ENCODE peak calls at places on chromosomes 7 and 10, in seven cellular contexts. C is HCT116, R is K562, N is H1, V is GM12878, Y is SK-N-SH, L is HepG2. B is an unnamed sample.

GRCh38 chr10:101570764-101571572 is 17.1 kb downstream of the POLL start:
- DNase-seq in C (no peak), N (no peak), R (no peak), L (no peak), V (no peak), Y (peak; percentile 56), B (no peak)

GRCh38 chr7:158944950-158945349 is 88.6 kb downstream of the DYNC2I1 start:
- DNase-seq in L (no peak), Y (no peak), R (no peak), V (no peak), C (no peak), N (no peak), B (no peak)

GRCh38 chr10:60397792-60398191 is 8.1 kb upstream of the ANK3 start:
- DNase-seq in N (no peak), R (no peak), V (no peak), Y (no peak), C (no peak), L (no peak), B (no peak)

GRCh38 chr7:22849158-22849557 is 26.5 kb upstream of the TOMM7 start:
- DNase-seq in N (no peak), L (no peak), C (no peak), Y (no peak), R (no peak), V (no peak), B (no peak)

GRCh38 chr10:102834143-102834542 is 3.1 kb downstream of the CYP17A1 start:
- DNase-seq in N (no peak), Y (no peak), L (no peak), C (no peak), R (peak; percentile 57), V (no peak), B (no peak)

GRCh38 chr10:45443101-45444009 is 69.3 kb downstream of the ALOX5 start:
- DNase-seq in Y (no peak), R (no peak), C (no peak), L (no peak), V (no peak), N (no peak), B (no peak)

GRCh38 chr10:30351502-30351901 is 2.4 kb upstream of the MTPAP start:
- DNase-seq in V (no peak), N (no peak), Y (no peak), L (no peak), C (no peak), R (no peak), B (no peak)

GRCh38 chr7:122546496-122546895 is 152.4 kb downstream of the RNF133 start:
- DNase-seq in L (no peak), V (no peak), Y (no peak), C (no peak), R (no peak), N (no peak), B (no peak)

GRCh38 chr7:93011351-93012294 is 106.2 kb downstream of the SAMD9 start:
- DNase-seq in V (no peak), Y (no peak), R (no peak), L (no peak), C (no peak), N (no peak), B (no peak)

GRCh38 chr10:97059006-97059871 is 126.5 kb downstream of the SLIT1 start:
- DNase-seq in V (no peak), Y (peak; percentile 54), R (no peak), C (no peak), L (no peak), N (no peak), B (no peak)

GRCh38 chr7:4738711-4739527 is 36.5 kb upstream of the AP5Z1 start:
- DNase-seq in N (no peak), L (peak; percentile 77), R (peak; percentile 92), V (no peak), C (peak; percentile 73), Y (peak; percentile 87), B (no peak)

GRCh38 chr7:16399265-16399801 is 22.0 kb downstream of the CRPPA start:
- DNase-seq in R (no peak), L (no peak), Y (no peak), N (no peak), V (no peak), C (no peak), B (no peak)

GRCh38 chr7:38129579-38129978 is 48.5 kb upstream of the STARD3NL start:
- DNase-seq in Y (no peak), C (no peak), L (no peak), R (no peak), V (no peak), N (no peak), B (no peak)

GRCh38 chr7:78734626-78735025 is 718.8 kb downstream of the MAGI2 start:
- DNase-seq in V (peak; percentile 1), C (no peak), R (no peak), L (no peak), N (no peak), Y (no peak), B (no peak)

GRCh38 chr10:48249004-48249762 is 25.3 kb downstream of the FRMPD2 start:
- DNase-seq in C (no peak), L (no peak), R (no peak), V (no peak), N (no peak), Y (no peak), B (no peak)

GRCh38 chr7:29606287-29606721 is 42.7 kb downstream of the PRR15 start:
- DNase-seq in R (peak; percentile 43), N (no peak), Y (peak; percentile 39), V (no peak), L (peak; percentile 64), C (no peak), B (no peak)

GRCh38 chr10:33484787-33485186 is 150.3 kb upstream of the NRP1 start:
- DNase-seq in V (no peak), R (no peak), L (no peak), N (no peak), C (no peak), Y (no peak), B (no peak)

GRCh38 chr7:130649004-130649790 is 19.4 kb downstream of the COPG2 start:
- DNase-seq in V (peak; percentile 63), N (no peak), C (peak; percentile 68), L (no peak), R (no peak), Y (no peak), B (no peak)

GRCh38 chr10:122878799-122879338 is 512 bp downstream of the FAM24B start:
- DNase-seq in R (no peak), L (peak; percentile 25), Y (peak; percentile 21), C (no peak), V (no peak), N (no peak), B (no peak)

GRCh38 chr10:117429644-117430043 is 54.4 kb upstream of the PDZD8 start:
- DNase-seq in V (no peak), Y (no peak), N (no peak), L (no peak), R (no peak), C (no peak), B (no peak)

DNA sequence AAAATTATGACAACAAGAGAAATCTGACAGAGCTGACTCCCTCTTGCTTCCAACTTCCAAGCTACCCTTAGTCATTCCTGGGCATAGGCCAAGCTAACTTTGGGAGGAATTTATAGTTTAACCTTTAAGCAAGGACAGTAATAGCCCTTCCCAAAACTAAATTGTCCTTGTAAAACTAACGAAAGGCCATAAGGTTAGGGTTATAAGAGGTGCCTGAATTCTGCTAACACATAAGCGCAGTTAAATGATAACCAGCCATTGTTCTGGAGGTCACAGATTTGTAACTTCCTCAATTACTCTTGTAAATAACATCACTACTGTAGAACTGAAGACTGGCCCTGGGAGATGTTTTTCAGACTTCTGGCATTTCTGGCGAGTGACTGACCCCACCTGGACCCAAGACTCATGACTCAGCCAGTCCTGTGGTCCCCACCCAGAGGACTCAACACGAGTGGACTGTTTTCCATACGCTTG is 481.2 kb downstream of the KCNMA1 start:
- DNase-seq in V (no peak), R (no peak), L (no peak), N (no peak), Y (no peak), C (no peak), B (no peak)
- TF ChIP-seq JUND in V (no peak), R (no peak), L (no peak), N (no peak), Y (peak; percentile 67), C (no peak), B (no peak)

GRCh38 chr7:69738396-69738889 is 140.2 kb downstream of the AUTS2 start:
- DNase-seq in Y (no peak), C (no peak), N (no peak), V (peak; percentile 82), L (no peak), R (no peak), B (no peak)
- TF ChIP-seq JUND in Y (no peak), C (no peak), N (no peak), V (no peak), L (no peak), R (no peak), B (no peak)

GRCh38 chr10:110422548-110422947 is 75.2 kb upstream of the DUSP5 start:
- DNase-seq in C (no peak), Y (no peak), L (no peak), V (no peak), N (no peak), R (no peak), B (no peak)

GRCh38 chr10:110421512-110422138 is 76.1 kb upstream of the DUSP5 start:
- DNase-seq in R (peak; percentile 52), C (no peak), L (no peak), Y (no peak), V (no peak), N (no peak), B (no peak)

GRCh38 chr10:110423650-110424049 is 74.1 kb upstream of the DUSP5 start:
- DNase-seq in N (no peak), V (no peak), R (no peak), Y (no peak), C (no peak), L (no peak), B (no peak)

GRCh38 chr10:110419265-110419664 is 78.4 kb upstream of the DUSP5 start:
- DNase-seq in L (no peak), Y (no peak), R (no peak), C (no peak), N (no peak), V (no peak), B (no peak)

DNA sequence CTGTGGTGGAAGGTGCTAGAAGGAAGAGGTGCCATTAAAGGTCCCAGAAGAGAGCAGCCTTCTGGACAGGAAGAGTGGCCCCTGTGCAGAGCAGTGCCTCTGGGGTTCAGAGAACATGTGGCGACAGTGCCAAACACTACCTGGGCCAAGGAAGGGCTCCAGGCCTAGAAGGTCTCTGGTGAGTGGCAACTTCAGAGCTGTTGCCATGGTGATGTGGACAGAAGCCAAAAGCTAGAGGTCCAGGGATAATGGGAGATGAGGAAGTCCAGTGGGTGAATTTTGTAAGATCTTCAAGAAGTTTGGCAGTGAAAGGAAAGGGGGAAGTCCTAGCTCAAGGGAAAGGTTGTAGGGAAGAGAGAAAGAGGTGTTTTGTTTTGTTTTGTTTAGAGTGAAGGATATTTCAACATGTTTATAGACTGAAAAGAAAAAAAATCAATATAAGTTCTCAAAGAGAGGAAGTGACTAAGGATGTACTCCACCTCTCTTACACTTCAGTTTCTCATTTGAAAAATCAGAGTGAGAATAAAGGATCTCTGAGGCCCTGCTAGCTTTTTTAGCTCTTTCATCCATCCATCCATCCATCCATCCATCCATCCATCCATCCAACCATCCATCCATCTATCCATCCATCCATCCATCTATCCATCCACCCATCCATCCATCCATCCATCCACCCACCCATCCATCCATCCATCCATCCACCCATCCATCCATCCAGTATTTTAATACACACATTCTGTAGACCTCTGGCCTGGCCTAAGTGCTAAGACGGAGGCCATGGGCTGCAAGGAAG is 77.1 kb upstream of the DUSP5 start:
- DNase-seq in R (no peak), V (no peak), Y (no peak), N (no peak), C (no peak), L (no peak), B (no peak)
- TF ChIP-seq JUND in R (no peak), V (no peak), Y (no peak), N (no peak), C (no peak), L (no peak), B (no peak)

GRCh38 chr7:135645296-135645904 is 16.9 kb upstream of the STMP1 start:
- DNase-seq in L (peak; percentile 31), V (no peak), N (no peak), R (peak; percentile 53), C (peak; percentile 40), Y (peak; percentile 62), B (peak; percentile 44)
- TF ChIP-seq JUND in L (no peak), V (no peak), N (no peak), R (no peak), C (no peak), Y (no peak), B (no peak)